ENCODE peak calls at places on chromosomes 13 and 19, in four cellular contexts. P is cardiac fibroblast, U is breast epithelium, Q is NCI-H1105. S is an unnamed sample.

GRCh38 chr19:4386038-4386782 is 14.1 kb downstream of the SH3GL1 start:
- DNase-seq in P (no peak), Q (no peak), U (no peak), S (no peak)

GRCh38 chr13:28557725-28558124 is 62.8 kb upstream of the FLT1 start:
- DNase-seq in Q (no peak), P (no peak), U (no peak), S (no peak)

GRCh38 chr13:109790071-109790470 is 3.7 kb upstream of the IRS2 start:
- DNase-seq in U (no peak), P (no peak), Q (no peak), S (no peak)

GRCh38 chr13:45500492-45501174 is 35.9 kb downstream of the COG3 start:
- DNase-seq in P (peak; percentile 95), Q (no peak), U (no peak), S (no peak)

GRCh38 chr19:54108496-54108895 is 5.8 kb downstream of the NDUFA3 start:
- DNase-seq in Q (no peak), P (no peak), U (no peak), S (no peak)

GRCh38 chr19:17314007-17314589 is 4.7 kb downstream of the DDA1 start:
- DNase-seq in Q (no peak), P (no peak), U (no peak), S (no peak)

GRCh38 chr13:52850396-52851152 is 2.1 kb upstream of the PCDH8 start:
- DNase-seq in P (peak; percentile 34), Q (no peak), U (peak; percentile 69), S (peak; percentile 58)

GRCh38 chr19:19860756-19861390 is 4.8 kb upstream of the ZNF253 start:
- DNase-seq in Q (no peak), P (no peak), U (no peak), S (peak; percentile 74)

GRCh38 chr19:31444931-31445330 is 95.7 kb upstream of the TSHZ3 start:
- DNase-seq in P (no peak), U (no peak), Q (no peak), S (no peak)

GRCh38 chr19:33802001-33802400 is 5.3 kb downstream of the KCTD15 start:
- DNase-seq in U (no peak), P (no peak), Q (no peak), S (no peak)

GRCh38 chr19:10421240-10421948 is 1.1 kb downstream of the PDE4A start:
- DNase-seq in U (no peak), P (no peak), Q (no peak), S (no peak)

GRCh38 chr19:13169769-13170168 is 19.6 kb downstream of the IER2 start:
- DNase-seq in P (peak; percentile 51), U (peak; percentile 78), Q (no peak), S (no peak)

GRCh38 chr19:46537136-46538097 is 41.8 kb upstream of the PNMA8B start:
- DNase-seq in P (peak; percentile 63), U (no peak), Q (no peak), S (no peak)

GRCh38 chr13:99981115-99982020 is at the start of gene ZIC2:
- DNase-seq in U (no peak), Q (no peak), P (no peak), S (no peak)

GRCh38 chr13:87814444-87814843 is 143.3 kb downstream of the SLITRK5 start:
- DNase-seq in P (no peak), U (no peak), Q (no peak), S (no peak)

GRCh38 chr19:11373166-11373884 is 1.1 kb upstream of the SWSAP1 start:
- DNase-seq in Q (peak; percentile 94), P (no peak), U (no peak), S (peak; percentile 70)

GRCh38 chr19:31233288-31233687 is 115.9 kb downstream of the TSHZ3 start:
- DNase-seq in Q (no peak), U (no peak), P (peak; percentile 33), S (no peak)

GRCh38 chr19:30335306-30335886 is 36.8 kb upstream of the ZNF536 start:
- DNase-seq in U (no peak), P (no peak), Q (no peak), S (no peak)

GRCh38 chr13:34294483-34295129 is 476.7 kb downstream of the RFC3 start:
- DNase-seq in Q (no peak), U (no peak), P (no peak), S (no peak)

GRCh38 chr13:107144432-107144831 is 576.5 kb upstream of the ARGLU1 start:
- DNase-seq in Q (no peak), P (peak; percentile 3), U (no peak), S (no peak)

GRCh38 chr19:1240925-1241324 is 626 bp upstream of the ATP5F1D start:
- DNase-seq in Q (no peak), P (no peak), U (no peak), S (no peak)

GRCh38 chr13:24232474-24232873 is 72.0 kb downstream of the SPATA13 start:
- DNase-seq in Q (no peak), P (no peak), U (no peak), S (no peak)

GRCh38 chr19:11420429-11420893 is 1.3 kb upstream of the RGL3 start:
- DNase-seq in U (no peak), P (peak; percentile 57), Q (no peak), S (peak; percentile 48)